ENCODE peak calls at places on chromosome 18, in four cellular contexts. Z is esophagus squamous epithelium, E is colonic mucosa, A is astrocyte of the cerebellum. V is an unnamed sample.

GRCh38 chr18:59874166-59874565 is 25.6 kb upstream of the PMAIP1 start:
- DNase-seq in A (peak; percentile 64), E (no peak), Z (no peak), V (peak; percentile 43)

GRCh38 chr18:57438669-57439616 is 3.8 kb downstream of the ONECUT2 start:
- DNase-seq in A (no peak), E (no peak), Z (no peak), V (no peak)

GRCh38 chr18:72867721-72868665 is at the start of gene NETO1:
- DNase-seq in A (no peak), E (no peak), Z (no peak), V (no peak)

GRCh38 chr18:68779169-68779568 is 18.7 kb upstream of the CCDC102B start:
- DNase-seq in E (no peak), Z (no peak), A (no peak), V (no peak)

GRCh38 chr18:47215554-47216138 is 35.8 kb downstream of the SKOR2 start:
- DNase-seq in A (peak; percentile 45), Z (no peak), E (no peak), V (peak; percentile 18)

GRCh38 chr18:62576858-62577512 is 54.2 kb downstream of the ZCCHC2 start:
- DNase-seq in A (no peak), E (no peak), Z (no peak), V (no peak)

GRCh38 chr18:4541588-4541987 is 86.5 kb upstream of the DLGAP1 start:
- DNase-seq in Z (no peak), A (no peak), E (no peak), V (no peak)

GRCh38 chr18:2104620-2105462 is 466.5 kb downstream of the METTL4 start:
- DNase-seq in E (peak; percentile 50), A (no peak), Z (no peak), V (no peak)

GRCh38 chr18:62634991-62635630 is 80.2 kb upstream of the PHLPP1 start:
- DNase-seq in E (no peak), Z (no peak), A (no peak), V (peak; percentile 78)

GRCh38 chr18:64409511-64409910 is 260.6 kb upstream of the LINC00305 start:
- DNase-seq in E (no peak), Z (no peak), A (peak; percentile 11), V (no peak)

GRCh38 chr18:24402209-24402785 is 4.7 kb upstream of the OSBPL1A start:
- DNase-seq in Z (no peak), E (no peak), A (no peak), V (no peak)

GRCh38 chr18:49645836-49646235 is 84.0 kb downstream of the LIPG start:
- DNase-seq in Z (no peak), A (no peak), E (peak; percentile 52), V (no peak)

GRCh38 chr18:46625069-46625468 is 32.0 kb downstream of the LOXHD1 start:
- DNase-seq in E (no peak), Z (no peak), A (no peak), V (no peak)

GRCh38 chr18:70496749-70497294 is 208.0 kb downstream of the SOCS6 start:
- DNase-seq in A (no peak), E (no peak), Z (no peak), V (no peak)

GRCh38 chr18:48949606-48950535 is 894 bp downstream of the SMAD7 start:
- DNase-seq in Z (no peak), E (peak; percentile 61), A (no peak), V (no peak)

GRCh38 chr18:64119916-64120315 is 29.0 kb downstream of the LINC00305 start:
- DNase-seq in A (peak; percentile 11), Z (no peak), E (no peak), V (no peak)

GRCh38 chr18:2827076-2827475 is 19.7 kb upstream of the EMILIN2 start:
- DNase-seq in Z (no peak), A (no peak), E (no peak), V (peak; percentile 79)

GRCh38 chr18:43882358-43882757 is 605.1 kb upstream of the SYT4 start:
- DNase-seq in A (no peak), E (no peak), Z (no peak), V (no peak)

GRCh38 chr18:5238371-5238758 is 41.3 kb upstream of the AKAIN1 start:
- DNase-seq in Z (no peak), A (no peak), E (peak; percentile 85), V (no peak)

GRCh38 chr18:5180254-5180653 is 16.8 kb downstream of the AKAIN1 start:
- DNase-seq in A (no peak), E (no peak), Z (no peak), V (no peak)

GRCh38 chr18:3126457-3127097 is 93.2 kb downstream of the MYOM1 start:
- DNase-seq in E (no peak), Z (no peak), A (no peak), V (no peak)

GRCh38 chr18:59516356-59517155 is 157.5 kb upstream of the LMAN1 start:
- DNase-seq in E (no peak), A (no peak), Z (no peak), V (peak; percentile 87)

GRCh38 chr18:29840101-29840500 is 1202.4 kb downstream of the DSC3 start:
- DNase-seq in A (peak; percentile 37), Z (no peak), E (no peak), V (peak; percentile 34)

DNA sequence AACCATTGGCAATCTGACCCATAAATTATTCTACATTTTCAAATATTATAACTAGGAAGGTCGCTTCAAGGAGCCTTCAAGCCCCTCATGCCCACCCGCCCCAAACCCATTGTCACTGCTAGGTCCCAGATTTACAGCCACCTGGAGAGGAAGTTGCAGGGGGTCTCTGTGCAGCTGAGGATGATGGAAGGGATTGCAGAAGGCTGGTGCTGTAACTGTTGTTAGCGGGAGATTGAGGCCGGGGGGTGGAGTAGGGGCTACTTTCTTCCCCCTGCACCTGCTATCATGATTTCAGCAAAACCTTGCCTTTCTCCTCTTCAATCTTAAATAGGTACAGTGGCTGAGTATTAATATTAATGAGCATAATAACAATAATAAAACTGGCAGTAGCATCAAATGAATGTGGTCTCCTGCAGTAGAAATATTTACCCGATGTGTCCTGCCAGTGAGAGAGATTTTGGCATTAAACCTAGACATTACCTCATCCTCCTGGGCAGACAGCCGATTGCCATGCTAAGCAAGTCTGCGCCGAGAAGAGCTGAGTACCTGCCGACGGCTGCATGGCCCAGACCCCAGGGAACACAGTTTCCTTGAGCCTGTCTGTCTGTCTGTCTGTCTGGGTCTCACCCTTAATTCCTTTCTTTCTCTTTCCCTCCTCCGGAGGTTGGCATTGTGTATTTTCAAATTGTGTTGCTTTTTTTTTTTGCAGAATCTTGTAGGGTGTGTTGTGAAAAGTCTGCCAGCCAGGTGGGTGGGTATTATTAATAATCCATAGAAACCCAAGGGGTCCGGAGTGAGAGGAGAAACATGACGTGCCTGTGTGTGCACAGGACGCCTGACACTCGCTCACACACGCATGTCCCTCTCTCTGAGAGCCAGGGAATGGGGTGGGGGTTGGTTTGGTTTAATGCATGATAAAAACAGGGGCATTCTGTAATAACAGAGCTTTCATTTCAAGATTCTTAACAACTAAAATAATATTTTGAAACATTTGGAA is 225.2 kb downstream of the FAM210A start:
- DNase-seq in E (no peak), A (peak; percentile 83), Z (no peak), V (peak; percentile 77)
- H3K4me3 ChIP-seq in E (no peak overlapping the region), A (no peak overlapping the region), Z (no peak overlapping the region), V (no peak overlapping the region)

DNA sequence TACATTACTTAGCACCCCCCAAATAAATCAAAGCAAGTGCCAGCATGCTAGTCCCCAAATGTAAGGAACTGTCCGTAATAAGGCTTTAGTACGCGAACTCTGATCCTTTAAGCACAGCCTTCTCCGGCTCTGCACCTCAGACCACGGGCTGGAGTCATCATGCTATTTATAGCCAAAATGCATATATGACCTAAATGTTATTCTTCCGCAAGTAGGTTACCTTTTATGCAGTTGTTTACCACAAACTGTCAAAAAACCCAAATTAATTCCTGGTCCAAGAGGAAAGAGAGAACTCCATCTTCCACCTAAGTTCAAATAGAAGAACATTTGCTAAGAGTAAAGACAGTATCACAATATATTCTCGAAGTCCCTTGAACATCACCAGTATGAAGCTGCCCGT is 42.7 kb downstream of the ZNF516 start:
- DNase-seq in Z (no peak), A (no peak), E (no peak), V (no peak)
- H3K4me3 ChIP-seq in Z (no peak overlapping the region), A (peak overlapping the region; percentile 34), E (no peak overlapping the region), V (no peak overlapping the region)

GRCh38 chr18:55251186-55251995 is 292.1 kb upstream of the CCDC68 start:
- DNase-seq in Z (no peak), A (no peak), E (peak; percentile 23), V (no peak)
- H3K4me3 ChIP-seq in Z (no peak overlapping the region), A (no peak overlapping the region), E (no peak overlapping the region), V (no peak overlapping the region)

GRCh38 chr18:78855188-78855587 is 124.4 kb upstream of the SALL3 start:
- DNase-seq in Z (no peak), A (no peak), E (no peak), V (no peak)

GRCh38 chr18:78857252-78858150 is 122.1 kb upstream of the SALL3 start:
- DNase-seq in A (no peak), Z (no peak), E (no peak), V (no peak)

GRCh38 chr18:78856569-78857200 is 122.9 kb upstream of the SALL3 start:
- DNase-seq in A (no peak), Z (no peak), E (no peak), V (no peak)

GRCh38 chr18:78849458-78849857 is 130.2 kb upstream of the SALL3 start:
- DNase-seq in E (no peak), Z (no peak), A (no peak), V (no peak)

DNA sequence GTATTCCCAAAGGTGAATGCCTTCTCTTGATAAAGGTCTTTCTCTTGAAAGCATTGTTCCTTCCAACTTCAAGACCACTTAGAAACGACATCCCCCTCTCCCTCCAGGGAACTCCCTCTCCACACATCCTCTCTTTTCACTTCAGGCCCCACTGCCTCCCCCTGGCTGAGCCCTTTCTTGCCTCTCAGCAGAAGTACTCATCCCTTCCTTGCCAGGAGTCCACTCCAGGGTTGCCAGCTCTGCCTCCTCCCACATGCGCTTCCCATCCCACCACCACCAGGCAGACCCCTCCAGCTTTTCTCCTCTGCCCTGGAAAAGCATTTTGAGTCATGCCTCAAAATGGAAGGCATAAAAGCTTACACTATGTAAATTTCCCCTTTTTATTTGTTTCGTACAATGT is 126.3 kb upstream of the SALL3 start:
- DNase-seq in Z (no peak), A (no peak), E (no peak), V (no peak)
- H3K4me3 ChIP-seq in Z (no peak overlapping the region), A (no peak overlapping the region), E (no peak overlapping the region), V (no peak overlapping the region)